ENCODE peak calls at places on chromosomes 12 and 14, in nine cellular contexts. One of them, this sample, is unnamed.

GRCh38 chr14:55654233-55654632 is 74.2 kb downstream of the KTN1 start:
- DNase-seq in K562: peak; percentile 1
- DNase-seq in IMR-90: no peak
- DNase-seq in stomach: no peak
- DNase-seq in GM12878: no peak
- DNase-seq in body of pancreas: no peak
- DNase-seq in transverse colon: no peak
- DNase-seq in Panc1: no peak
- DNase-seq in CD8-positive, alpha-beta memory T cell: no peak
- DNase-seq in this sample: no peak

GRCh38 chr12:26273811-26274210 is 78.4 kb downstream of the SSPN start:
- DNase-seq in transverse colon: no peak
- DNase-seq in GM12878: no peak
- DNase-seq in body of pancreas: no peak
- DNase-seq in CD8-positive, alpha-beta memory T cell: no peak
- DNase-seq in IMR-90: no peak
- DNase-seq in K562: peak; percentile 49
- DNase-seq in stomach: no peak
- DNase-seq in Panc1: no peak
- DNase-seq in this sample: no peak

GRCh38 chr14:93834739-93835383 is 46.6 kb upstream of the PRIMA1 start:
- DNase-seq in CD8-positive, alpha-beta memory T cell: no peak
- DNase-seq in K562: no peak
- DNase-seq in GM12878: no peak
- DNase-seq in transverse colon: no peak
- DNase-seq in Panc1: no peak
- DNase-seq in stomach: no peak
- DNase-seq in body of pancreas: no peak
- DNase-seq in IMR-90: no peak
- DNase-seq in this sample: no peak

GRCh38 chr14:70392676-70393075 is 24.2 kb downstream of the SYNJ2BP start:
- DNase-seq in K562: no peak
- DNase-seq in IMR-90: no peak
- DNase-seq in Panc1: no peak
- DNase-seq in stomach: no peak
- DNase-seq in GM12878: no peak
- DNase-seq in transverse colon: no peak
- DNase-seq in CD8-positive, alpha-beta memory T cell: no peak
- DNase-seq in body of pancreas: no peak
- DNase-seq in this sample: no peak

GRCh38 chr12:55932546-55932919 is 1.6 kb downstream of the DGKA start:
- DNase-seq in transverse colon: peak; percentile 43
- DNase-seq in body of pancreas: peak; percentile 45
- DNase-seq in stomach: no peak
- DNase-seq in IMR-90: peak; percentile 33
- DNase-seq in GM12878: no peak
- DNase-seq in CD8-positive, alpha-beta memory T cell: peak; percentile 56
- DNase-seq in Panc1: no peak
- DNase-seq in K562: no peak
- DNase-seq in this sample: peak; percentile 79

GRCh38 chr12:127678945-127679344 is 588.0 kb upstream of the TMEM132C start:
- DNase-seq in transverse colon: no peak
- DNase-seq in stomach: no peak
- DNase-seq in K562: no peak
- DNase-seq in GM12878: no peak
- DNase-seq in IMR-90: no peak
- DNase-seq in Panc1: no peak
- DNase-seq in CD8-positive, alpha-beta memory T cell: no peak
- DNase-seq in body of pancreas: no peak
- DNase-seq in this sample: no peak

GRCh38 chr12:17304503-17305347 is 698.8 kb upstream of the LMO3 start:
- DNase-seq in transverse colon: no peak
- DNase-seq in K562: no peak
- DNase-seq in CD8-positive, alpha-beta memory T cell: no peak
- DNase-seq in stomach: no peak
- DNase-seq in Panc1: no peak
- DNase-seq in body of pancreas: no peak
- DNase-seq in IMR-90: no peak
- DNase-seq in GM12878: no peak
- DNase-seq in this sample: no peak

GRCh38 chr12:100963381-100963780 is 168.8 kb downstream of the ANO4 start:
- DNase-seq in IMR-90: no peak
- DNase-seq in body of pancreas: no peak
- DNase-seq in transverse colon: no peak
- DNase-seq in K562: no peak
- DNase-seq in GM12878: no peak
- DNase-seq in CD8-positive, alpha-beta memory T cell: no peak
- DNase-seq in stomach: no peak
- DNase-seq in Panc1: no peak
- DNase-seq in this sample: no peak

GRCh38 chr12:99767809-99768208 is 120.3 kb downstream of the GARIN6 start:
- DNase-seq in IMR-90: peak; percentile 11
- DNase-seq in Panc1: no peak
- DNase-seq in CD8-positive, alpha-beta memory T cell: no peak
- DNase-seq in GM12878: no peak
- DNase-seq in transverse colon: no peak
- DNase-seq in K562: peak; percentile 1
- DNase-seq in stomach: no peak
- DNase-seq in body of pancreas: no peak
- DNase-seq in this sample: no peak

GRCh38 chr12:46680506-46680905 is 145.3 kb downstream of the SLC38A4 start:
- DNase-seq in stomach: no peak
- DNase-seq in K562: no peak
- DNase-seq in CD8-positive, alpha-beta memory T cell: no peak
- DNase-seq in body of pancreas: no peak
- DNase-seq in transverse colon: no peak
- DNase-seq in IMR-90: no peak
- DNase-seq in GM12878: no peak
- DNase-seq in Panc1: no peak
- DNase-seq in this sample: no peak

GRCh38 chr12:95169368-95169767 is 47.9 kb downstream of the FGD6 start:
- DNase-seq in transverse colon: peak; percentile 61
- DNase-seq in CD8-positive, alpha-beta memory T cell: no peak
- DNase-seq in Panc1: no peak
- DNase-seq in GM12878: no peak
- DNase-seq in IMR-90: peak; percentile 92
- DNase-seq in body of pancreas: peak; percentile 31
- DNase-seq in stomach: peak; percentile 33
- DNase-seq in K562: peak; percentile 72
- DNase-seq in this sample: no peak
- H3K27ac ChIP-seq in transverse colon: peak overlapping the region; percentile 49
- H3K27ac ChIP-seq in CD8-positive, alpha-beta memory T cell: no peak overlapping the region
- H3K27ac ChIP-seq in Panc1: no peak overlapping the region
- H3K27ac ChIP-seq in GM12878: no peak overlapping the region
- H3K27ac ChIP-seq in IMR-90: no peak overlapping the region
- H3K27ac ChIP-seq in body of pancreas: no peak overlapping the region
- H3K27ac ChIP-seq in stomach: no peak overlapping the region
- H3K27ac ChIP-seq in K562: peak overlapping the region; percentile 42
- H3K27ac ChIP-seq in this sample: no peak overlapping the region

DNA sequence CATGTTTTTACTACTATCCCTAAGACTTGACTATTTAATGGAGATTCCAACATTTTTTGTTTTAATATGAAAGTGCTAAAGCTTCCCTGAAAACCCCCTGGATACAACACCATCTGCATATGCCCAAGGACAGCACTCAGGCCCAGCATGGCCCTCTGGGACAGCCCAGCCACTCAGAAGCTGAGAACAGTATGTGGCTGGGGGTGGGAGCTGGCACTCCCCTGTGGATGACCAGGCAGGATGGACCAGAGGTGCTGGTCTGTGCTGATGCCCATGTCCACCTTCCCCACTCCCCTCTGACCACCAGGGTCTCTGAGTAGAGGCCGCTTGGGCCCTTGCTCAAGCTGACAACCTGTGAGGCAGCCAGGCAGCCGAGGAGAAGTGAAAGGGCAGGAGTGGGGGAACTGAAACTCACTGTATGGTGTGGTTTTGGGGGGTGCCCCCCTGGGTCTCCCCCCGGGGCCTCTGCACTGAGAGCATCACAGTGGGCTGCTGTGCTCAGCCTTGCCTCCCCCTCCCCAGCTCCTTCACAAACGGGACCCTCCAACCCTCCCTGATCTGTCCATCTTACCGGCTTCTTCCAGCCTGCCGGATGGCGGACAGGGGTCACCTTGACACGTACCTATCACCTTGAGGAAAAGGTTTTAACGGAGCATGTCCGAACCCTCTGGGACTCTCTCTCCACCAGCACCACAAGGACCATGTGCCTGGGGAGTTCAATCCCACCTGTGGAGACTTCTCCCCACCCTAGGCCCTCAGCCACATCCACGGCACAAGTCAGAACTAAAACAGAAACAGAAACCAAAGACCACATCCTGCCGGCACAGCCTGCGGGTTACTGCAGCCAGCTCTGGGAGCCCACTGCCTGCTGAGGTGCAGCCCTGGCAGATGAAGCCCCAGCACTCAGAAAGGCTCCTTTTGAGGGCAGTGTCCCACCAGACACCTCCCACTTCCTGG is at the start of gene TMEM229B:
- DNase-seq in stomach: peak; percentile 66
- DNase-seq in Panc1: no peak
- DNase-seq in transverse colon: peak; percentile 74
- DNase-seq in body of pancreas: peak; percentile 45
- DNase-seq in IMR-90: no peak
- DNase-seq in CD8-positive, alpha-beta memory T cell: peak; percentile 78
- DNase-seq in K562: no peak
- DNase-seq in GM12878: peak; percentile 94
- DNase-seq in this sample: peak; percentile 94
- H3K4me3 ChIP-seq in stomach: peak within 1 kb of the TSS; percentile 35
- H3K4me3 ChIP-seq in Panc1: no peak within 1 kb of the TSS
- H3K4me3 ChIP-seq in transverse colon: peak within 1 kb of the TSS; percentile 14
- H3K4me3 ChIP-seq in body of pancreas: no peak within 1 kb of the TSS
- H3K4me3 ChIP-seq in IMR-90: no peak within 1 kb of the TSS
- H3K4me3 ChIP-seq in CD8-positive, alpha-beta memory T cell: peak within 1 kb of the TSS; percentile 95
- H3K4me3 ChIP-seq in K562: no peak within 1 kb of the TSS
- H3K4me3 ChIP-seq in GM12878: peak within 1 kb of the TSS; percentile 50
- H3K4me3 ChIP-seq in this sample: peak within 1 kb of the TSS; percentile 41

GRCh38 chr14:68932686-68933085 is 46.4 kb downstream of the ACTN1 start:
- DNase-seq in Panc1: no peak
- DNase-seq in GM12878: no peak
- DNase-seq in transverse colon: no peak
- DNase-seq in body of pancreas: no peak
- DNase-seq in stomach: no peak
- DNase-seq in IMR-90: no peak
- DNase-seq in K562: no peak
- DNase-seq in CD8-positive, alpha-beta memory T cell: no peak
- DNase-seq in this sample: no peak

GRCh38 chr14:68931474-68932051 is 47.5 kb downstream of the ACTN1 start:
- DNase-seq in CD8-positive, alpha-beta memory T cell: no peak
- DNase-seq in transverse colon: no peak
- DNase-seq in Panc1: no peak
- DNase-seq in GM12878: no peak
- DNase-seq in IMR-90: no peak
- DNase-seq in body of pancreas: no peak
- DNase-seq in K562: no peak
- DNase-seq in stomach: no peak
- DNase-seq in this sample: no peak

GRCh38 chr14:68934034-68934433 is 45.1 kb downstream of the ACTN1 start:
- DNase-seq in body of pancreas: no peak
- DNase-seq in K562: no peak
- DNase-seq in IMR-90: peak; percentile 40
- DNase-seq in CD8-positive, alpha-beta memory T cell: no peak
- DNase-seq in transverse colon: no peak
- DNase-seq in Panc1: no peak
- DNase-seq in stomach: no peak
- DNase-seq in GM12878: no peak
- DNase-seq in this sample: no peak

GRCh38 chr14:68931063-68931462 is 48.0 kb downstream of the ACTN1 start:
- DNase-seq in body of pancreas: no peak
- DNase-seq in stomach: no peak
- DNase-seq in K562: no peak
- DNase-seq in IMR-90: no peak
- DNase-seq in GM12878: no peak
- DNase-seq in Panc1: no peak
- DNase-seq in transverse colon: no peak
- DNase-seq in CD8-positive, alpha-beta memory T cell: no peak
- DNase-seq in this sample: no peak

DNA sequence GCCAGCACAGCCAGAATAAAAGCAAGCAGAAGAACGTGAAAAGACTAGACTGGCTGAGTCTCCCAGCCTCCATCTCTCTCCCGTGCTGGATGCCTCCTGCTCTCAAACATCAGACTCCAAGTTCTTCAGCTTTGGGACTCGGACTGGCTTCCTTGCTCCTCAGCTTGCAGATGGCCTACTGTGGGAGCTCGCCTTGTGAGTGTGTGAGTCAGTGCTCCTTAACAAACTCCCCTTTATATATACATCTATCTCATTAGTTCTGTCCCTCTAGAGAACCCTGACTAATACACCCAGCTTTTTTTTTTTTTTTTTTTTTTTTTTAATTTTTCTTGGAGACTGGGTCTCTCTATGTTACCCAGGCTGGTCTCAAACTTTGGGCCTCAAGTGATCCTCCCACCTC is 46.9 kb downstream of the ACTN1 start:
- DNase-seq in GM12878: no peak
- DNase-seq in IMR-90: peak; percentile 89
- DNase-seq in stomach: no peak
- DNase-seq in K562: no peak
- DNase-seq in transverse colon: no peak
- DNase-seq in body of pancreas: no peak
- DNase-seq in Panc1: no peak
- DNase-seq in CD8-positive, alpha-beta memory T cell: no peak
- DNase-seq in this sample: no peak
- H3K27me3 ChIP-seq in GM12878: no peaks in the 10 kb centered on the region
- H3K27me3 ChIP-seq in IMR-90: no peaks in the 10 kb centered on the region
- H3K27me3 ChIP-seq in stomach: no peaks in the 10 kb centered on the region
- H3K27me3 ChIP-seq in K562: no peaks in the 10 kb centered on the region
- H3K27me3 ChIP-seq in transverse colon: no peaks in the 10 kb centered on the region
- H3K27me3 ChIP-seq in body of pancreas: no peaks in the 10 kb centered on the region
- H3K27me3 ChIP-seq in Panc1: no peaks in the 10 kb centered on the region
- H3K27me3 ChIP-seq in CD8-positive, alpha-beta memory T cell: no peaks in the 10 kb centered on the region
- H3K27me3 ChIP-seq in this sample: no peaks in the 10 kb centered on the region

GRCh38 chr14:100296106-100296651 is 10.1 kb downstream of the SLC25A29 start:
- DNase-seq in Panc1: no peak
- DNase-seq in body of pancreas: no peak
- DNase-seq in GM12878: no peak
- DNase-seq in K562: no peak
- DNase-seq in IMR-90: no peak
- DNase-seq in transverse colon: no peak
- DNase-seq in stomach: no peak
- DNase-seq in CD8-positive, alpha-beta memory T cell: no peak
- DNase-seq in this sample: peak; percentile 44

GRCh38 chr14:100295376-100296105 is 10.7 kb downstream of the SLC25A29 start:
- DNase-seq in GM12878: no peak
- DNase-seq in K562: no peak
- DNase-seq in body of pancreas: no peak
- DNase-seq in stomach: no peak
- DNase-seq in IMR-90: no peak
- DNase-seq in Panc1: no peak
- DNase-seq in CD8-positive, alpha-beta memory T cell: no peak
- DNase-seq in transverse colon: no peak
- DNase-seq in this sample: peak; percentile 66

GRCh38 chr14:100299238-100299560 is 7.0 kb downstream of the SLC25A29 start:
- DNase-seq in IMR-90: no peak
- DNase-seq in GM12878: no peak
- DNase-seq in body of pancreas: no peak
- DNase-seq in CD8-positive, alpha-beta memory T cell: no peak
- DNase-seq in transverse colon: no peak
- DNase-seq in K562: no peak
- DNase-seq in Panc1: no peak
- DNase-seq in stomach: no peak
- DNase-seq in this sample: no peak

GRCh38 chr14:100298551-100299237 is 7.5 kb downstream of the SLC25A29 start:
- DNase-seq in body of pancreas: no peak
- DNase-seq in K562: no peak
- DNase-seq in Panc1: no peak
- DNase-seq in stomach: no peak
- DNase-seq in GM12878: no peak
- DNase-seq in CD8-positive, alpha-beta memory T cell: no peak
- DNase-seq in transverse colon: no peak
- DNase-seq in IMR-90: no peak
- DNase-seq in this sample: peak; percentile 70

GRCh38 chr14:100297320-100298300 is 8.6 kb downstream of the SLC25A29 start:
- DNase-seq in Panc1: no peak
- DNase-seq in IMR-90: peak; percentile 88
- DNase-seq in transverse colon: peak; percentile 72
- DNase-seq in K562: peak; percentile 33
- DNase-seq in CD8-positive, alpha-beta memory T cell: no peak
- DNase-seq in body of pancreas: peak; percentile 80
- DNase-seq in GM12878: peak; percentile 35
- DNase-seq in stomach: peak; percentile 76
- DNase-seq in this sample: peak; percentile 90
- H3K27ac ChIP-seq in Panc1: no peak overlapping the region
- H3K27ac ChIP-seq in IMR-90: peak overlapping the region; percentile 58
- H3K27ac ChIP-seq in transverse colon: peak overlapping the region; percentile 67
- H3K27ac ChIP-seq in K562: peak overlapping the region; percentile 2
- H3K27ac ChIP-seq in CD8-positive, alpha-beta memory T cell: peak overlapping the region; percentile 24
- H3K27ac ChIP-seq in body of pancreas: peak overlapping the region; percentile 63
- H3K27ac ChIP-seq in GM12878: no peak overlapping the region
- H3K27ac ChIP-seq in stomach: peak overlapping the region; percentile 81
- H3K27ac ChIP-seq in this sample: peak overlapping the region; percentile 81

This sample was measured in spleen.